ENCODE peak calls at places on chromosomes 16 and 17, in six cellular contexts. T, U, V, P, C and E are unnamed samples.

GRCh38 chr17:62950067-62950466 is 16.0 kb upstream of the TANC2 start:
- DNase-seq in T (no peak), P (peak), C (no peak), U (no peak), V (no peak), E (no peak)

GRCh38 chr17:56699186-56699895 is 105.8 kb downstream of the NOG start:
- DNase-seq in T (no peak), V (no peak), C (no peak), U (no peak), P (peak), E (no peak)

GRCh38 chr17:54404259-54404658 is 496.4 kb upstream of the TOM1L1 start:
- DNase-seq in V (no peak), P (no peak), C (no peak), U (no peak), T (no peak), E (no peak)

GRCh38 chr17:20890338-20890737 is 152.5 kb downstream of the USP22 start:
- DNase-seq in C (no peak), U (no peak), T (no peak), P (no peak), V (no peak), E (no peak)

GRCh38 chr17:79224476-79224875 is 149.9 kb downstream of the ENGASE start:
- DNase-seq in P (no peak), U (no peak), V (no peak), C (no peak), T (no peak), E (no peak)

GRCh38 chr17:76700627-76701470 is 9.9 kb downstream of the MXRA7 start:
- DNase-seq in V (no peak), C (no peak), U (no peak), P (no peak), T (no peak), E (peak)

GRCh38 chr17:68343976-68344375 is 52.7 kb downstream of the ARSG start:
- DNase-seq in C (no peak), T (no peak), P (no peak), U (no peak), V (no peak), E (no peak)

GRCh38 chr16:30115238-30115637 is 1.9 kb upstream of the GDPD3 start:
- DNase-seq in V (no peak), P (peak), C (no peak), U (no peak), T (no peak), E (peak)

GRCh38 chr17:77439382-77440013 is 298.7 kb downstream of the SEC14L1 start:
- DNase-seq in U (no peak), P (no peak), C (no peak), T (peak), V (no peak), E (no peak)

GRCh38 chr17:1087381-1088241 is 90.7 kb downstream of the TIMM22 start:
- DNase-seq in U (peak), V (no peak), P (peak), C (no peak), T (no peak), E (peak)

GRCh38 chr16:30054959-30055553 is 10.5 kb upstream of the ALDOA start:
- DNase-seq in T (peak), C (peak), V (no peak), P (peak), U (no peak), E (no peak)

GRCh38 chr16:80441935-80442334 is 98.9 kb upstream of the DYNLRB2 start:
- DNase-seq in U (no peak), C (no peak), P (no peak), V (no peak), T (no peak), E (no peak)

GRCh38 chr16:81238296-81239011 is at the start of gene BCO1:
- DNase-seq in C (no peak), T (no peak), V (no peak), U (no peak), P (peak), E (no peak)

GRCh38 chr16:53509906-53510703 is 7.1 kb upstream of the AKTIP start:
- DNase-seq in C (peak), U (peak), T (peak), P (peak), V (no peak), E (peak)

GRCh38 chr17:18141210-18141803 is 32.8 kb downstream of the MYO15A start:
- DNase-seq in P (no peak), V (no peak), C (peak), U (peak), T (no peak), E (no peak)